ENCODE peak calls at places on chromosomes 4 and X, in four cellular contexts. Q is PC-9, F is H9, E is pancreas. V is an unnamed sample.

GRCh38 chr4:148964456-148964855 is 522.2 kb upstream of the NR3C2 start:
- DNase-seq in Q (no peak), E (no peak), F (no peak), V (no peak)

GRCh38 chrX:106897259-106897658 is 5.9 kb downstream of the RIPPLY1 start:
- DNase-seq in F (no peak), E (no peak), Q (no peak), V (no peak)

GRCh38 chrX:129642641-129643040 is 12.1 kb downstream of the APLN start:
- DNase-seq in Q (peak), F (no peak), E (no peak), V (no peak)

GRCh38 chr4:94442251-94442650 is 9.5 kb upstream of the PDLIM5 start:
- DNase-seq in F (no peak), Q (no peak), E (no peak), V (no peak)

GRCh38 chr4:130110189-130110588 is 1014.2 kb downstream of the C4orf33 start:
- DNase-seq in Q (no peak), E (no peak), F (no peak), V (no peak)

GRCh38 chr4:56683455-56683854 is 2.4 kb upstream of the HOPX start:
- DNase-seq in F (no peak), Q (no peak), E (no peak), V (no peak)

GRCh38 chr4:135281230-135281629 is 1079.6 kb upstream of the PABPC4L start:
- DNase-seq in F (no peak), Q (no peak), E (no peak), V (no peak)

GRCh38 chrX:6981718-6982406 is 165.7 kb upstream of the STS start:
- DNase-seq in E (no peak), Q (no peak), F (no peak), V (no peak)

GRCh38 chr4:52861171-52861873 is 795 bp upstream of the RASL11B start:
- DNase-seq in F (no peak), E (no peak), Q (no peak), V (no peak)

GRCh38 chr4:133402616-133403015 is 253.5 kb downstream of the PCDH10 start:
- DNase-seq in F (no peak), Q (no peak), E (no peak), V (no peak)

DNA sequence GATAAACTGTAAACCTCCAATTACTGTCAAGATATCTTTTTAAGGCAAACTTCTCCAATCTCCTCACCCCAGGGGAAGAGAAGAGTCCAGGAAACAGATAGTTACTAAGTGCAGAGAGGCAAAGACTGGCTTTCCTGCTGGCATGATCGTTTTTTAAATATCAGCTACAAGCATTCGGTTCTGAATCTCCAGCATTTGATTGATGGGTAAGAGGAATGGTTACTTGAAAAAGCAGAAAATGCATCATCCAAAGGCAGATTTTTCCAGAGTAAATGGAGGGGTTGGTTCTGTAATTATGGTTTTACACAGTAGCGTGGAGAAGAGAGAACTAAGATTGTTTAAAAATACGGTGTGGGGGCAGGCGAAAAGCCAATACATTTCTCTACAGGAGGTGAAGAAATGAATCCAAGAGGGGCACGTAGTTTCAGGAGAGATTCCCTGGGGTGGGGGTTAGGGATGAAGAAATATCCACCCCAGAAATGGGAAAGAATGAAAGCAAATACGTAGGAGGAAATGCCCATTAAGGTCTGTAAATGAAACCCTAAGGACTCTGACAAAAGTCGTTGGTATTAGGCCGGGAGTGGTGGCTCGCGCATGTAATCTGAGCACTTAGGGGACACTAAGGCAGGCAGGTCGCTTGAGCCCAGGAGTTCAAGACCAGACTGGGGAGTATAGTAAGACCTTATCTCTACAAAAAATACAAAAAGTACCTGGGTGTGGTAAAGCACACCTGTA is 248.3 kb downstream of the DHRSX start:
- DNase-seq in F (no peak), Q (no peak), E (no peak), V (no peak)
- H3K27ac ChIP-seq in F (no peak), Q (no peak), E (no peak), V (no peak)

GRCh38 chr4:67393007-67393406 is 152.3 kb downstream of the CENPC start:
- DNase-seq in F (no peak), E (no peak), Q (no peak), V (no peak)
- H3K27ac ChIP-seq in F (no peak), E (no peak), Q (no peak), V (no peak)

DNA sequence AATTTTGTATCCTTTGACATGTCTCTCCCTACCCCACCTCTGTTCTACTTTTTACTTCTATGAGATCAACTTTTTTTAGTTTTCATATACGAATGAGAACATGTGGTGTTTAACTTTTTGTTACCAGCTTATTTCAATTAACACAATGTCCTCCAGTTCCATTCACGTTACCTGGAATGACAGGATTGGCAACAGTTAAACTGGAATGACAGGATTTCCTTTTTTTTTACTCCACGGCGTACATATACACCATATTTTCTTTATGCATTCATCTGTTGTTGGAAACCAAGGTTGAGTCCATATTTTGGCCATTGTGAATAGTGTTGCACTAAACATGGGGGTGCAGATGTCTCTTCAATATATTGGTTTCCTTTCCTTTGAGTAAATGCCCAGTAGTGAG is 171.8 kb upstream of the GPC4 start:
- DNase-seq in F (no peak), Q (no peak), E (no peak), V (no peak)
- H3K27ac ChIP-seq in F (no peak), Q (no peak), E (no peak), V (no peak)

GRCh38 chrX:13131511-13132137 is 87.2 kb upstream of the FAM9C start:
- DNase-seq in F (peak), E (no peak), Q (no peak), V (no peak)
- H3K27ac ChIP-seq in F (no peak), E (no peak), Q (no peak), V (no peak)

DNA sequence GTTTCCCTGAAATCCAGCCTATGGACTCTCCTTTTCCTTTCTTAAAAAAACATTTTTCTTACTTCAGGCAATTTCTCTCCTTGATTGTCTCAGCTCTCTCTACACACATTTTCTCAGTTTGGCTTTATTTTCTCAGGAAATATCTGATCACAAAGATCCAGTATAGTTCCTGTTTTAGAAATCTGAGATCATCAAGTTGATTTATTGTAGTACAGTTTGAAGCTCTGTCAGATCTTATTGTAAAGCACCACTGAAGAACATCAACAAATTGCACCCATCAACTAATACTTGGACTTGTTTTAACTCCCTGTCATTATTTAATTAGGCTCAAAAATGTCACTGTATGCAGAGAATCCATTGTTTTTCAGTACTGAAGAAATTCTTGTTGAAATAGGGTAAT is 317.6 kb downstream of the ARHGAP24 start:
- DNase-seq in E (no peak), Q (no peak), F (no peak), V (no peak)
- H3K27ac ChIP-seq in E (no peak), Q (no peak), F (no peak), V (no peak)

V was measured in upper lobe of left lung.